ENCODE peak calls at places on chromosomes 1 and 21, in six cellular contexts. V is Caco-2, C is B cell, N is thoracic aorta, S is breast epithelium, W is heart left ventricle. A is an unnamed sample.

GRCh38 chr1:219900201-219900600 is 28.2 kb downstream of the SLC30A10 start:
- DNase-seq in S (no peak), V (no peak), C (no peak), N (no peak), W (no peak), A (no peak)

GRCh38 chr21:23374155-23374554 is 2233.1 kb downstream of the MRPL39 start:
- DNase-seq in N (no peak), S (no peak), W (no peak), C (no peak), V (no peak), A (no peak)

GRCh38 chr1:32636793-32637561 is 13.4 kb downstream of the ZBTB8OS start:
- DNase-seq in W (no peak), C (no peak), V (peak), N (no peak), S (no peak), A (no peak)

GRCh38 chr1:95257758-95258157 is 23.7 kb downstream of the RWDD3 start:
- DNase-seq in C (no peak), V (peak), W (no peak), N (no peak), S (no peak), A (no peak)

GRCh38 chr1:32205401-32206370 is at the start of gene IQCC:
- DNase-seq in S (peak), C (peak), W (peak), V (peak), N (peak), A (peak)

GRCh38 chr1:233255145-233255544 is 40.4 kb downstream of the PCNX2 start:
- DNase-seq in C (no peak), W (no peak), S (no peak), V (no peak), N (no peak), A (no peak)

GRCh38 chr1:219039018-219039740 is 134.5 kb upstream of the LYPLAL1 start:
- DNase-seq in N (no peak), W (no peak), C (no peak), V (no peak), S (no peak), A (no peak)

GRCh38 chr21:42142141-42142540 is 71.0 kb downstream of the UMODL1 start:
- DNase-seq in V (no peak), C (no peak), N (no peak), S (no peak), W (no peak), A (no peak)

GRCh38 chr1:64505232-64505943 is 35.5 kb downstream of the CACHD1 start:
- DNase-seq in V (peak), S (no peak), C (peak), N (no peak), W (peak), A (peak)

GRCh38 chr1:109438798-109439297 is 12.6 kb upstream of the PSMA5 start:
- DNase-seq in C (no peak), W (peak), V (no peak), S (no peak), N (no peak), A (peak)

GRCh38 chr1:115654663-115655306 is 13.0 kb downstream of the VANGL1 start:
- DNase-seq in N (no peak), S (no peak), C (no peak), W (peak), V (no peak), A (no peak)

DNA sequence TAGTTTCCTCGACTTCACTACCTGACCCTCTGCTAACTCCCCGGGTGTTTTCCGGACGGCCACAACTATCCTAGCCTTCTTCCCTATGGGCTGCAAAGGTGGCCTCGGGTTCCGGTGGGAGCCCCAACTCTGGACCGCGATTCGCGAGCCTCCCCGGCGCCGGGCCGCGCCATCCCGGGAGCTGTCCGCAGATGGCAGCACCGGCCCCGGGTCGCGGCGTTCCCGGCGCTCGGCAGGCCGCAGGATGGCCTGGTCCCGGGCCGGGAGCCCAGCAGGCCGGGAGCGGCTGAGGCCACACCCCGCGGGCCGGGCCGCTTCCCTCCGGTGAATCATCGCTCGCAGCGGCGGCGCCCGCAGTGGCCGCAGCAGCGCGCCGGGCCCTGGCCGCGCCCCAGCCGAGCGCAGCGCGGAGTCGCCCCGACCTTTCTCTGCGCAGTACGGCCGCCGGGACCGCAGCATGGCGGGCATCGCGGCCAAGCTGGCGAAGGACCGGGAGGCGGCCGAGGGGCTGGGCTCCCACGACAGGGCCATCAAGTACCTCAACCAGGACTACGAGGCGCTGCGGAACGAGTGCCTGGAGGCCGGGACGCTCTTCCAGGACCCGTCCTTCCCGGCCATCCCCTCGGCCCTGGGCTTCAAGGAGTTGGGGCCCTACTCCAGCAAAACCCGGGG is at the start of gene CAPN2:
- DNase-seq in S (peak), N (no peak), W (peak), V (peak), C (peak), A (peak)
- TF ChIP-seq CTCF in S (peak), N (peak), W (peak), V (peak), C (no peak), A (peak)

DNA sequence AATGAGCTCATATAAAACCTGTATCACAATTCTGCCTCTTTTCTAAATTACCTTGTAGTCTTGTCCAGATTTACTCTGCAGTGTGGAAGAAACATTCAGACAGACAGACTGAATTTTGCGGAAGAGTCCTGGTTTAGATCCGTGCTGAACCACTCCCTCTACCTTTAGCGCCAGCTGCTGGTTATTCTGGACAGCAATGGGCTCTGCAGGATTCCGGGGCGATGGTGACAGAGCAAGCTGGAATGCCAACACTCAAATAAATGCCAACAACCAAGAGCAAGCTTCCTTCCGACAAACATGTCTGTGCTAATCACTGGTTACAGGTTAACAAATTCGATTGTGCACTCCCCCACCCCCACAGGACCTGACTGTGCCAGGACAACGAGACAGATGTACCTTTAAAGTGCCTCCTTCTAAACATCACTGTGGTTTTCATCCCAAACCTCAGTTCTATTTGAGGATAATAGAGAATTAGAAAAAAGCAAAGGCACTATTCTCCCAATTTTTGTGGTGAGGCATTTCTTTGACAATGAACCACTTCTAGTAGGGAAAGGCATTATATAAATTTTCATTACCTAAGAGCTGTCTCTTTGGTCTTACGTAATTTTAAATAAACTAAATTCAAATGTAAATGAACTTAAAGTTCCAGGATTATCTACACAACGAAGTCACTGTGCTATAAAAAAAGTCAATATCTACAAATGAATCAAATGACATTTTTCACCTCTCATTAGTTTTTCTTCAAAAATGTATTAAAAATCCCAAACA is 90.4 kb downstream of the INTS7 start:
- DNase-seq in N (no peak), V (peak), W (peak), C (no peak), S (no peak), A (no peak)
- TF ChIP-seq CTCF in N (no peak), V (peak), W (peak), C (no peak), S (peak), A (no peak)

DNA sequence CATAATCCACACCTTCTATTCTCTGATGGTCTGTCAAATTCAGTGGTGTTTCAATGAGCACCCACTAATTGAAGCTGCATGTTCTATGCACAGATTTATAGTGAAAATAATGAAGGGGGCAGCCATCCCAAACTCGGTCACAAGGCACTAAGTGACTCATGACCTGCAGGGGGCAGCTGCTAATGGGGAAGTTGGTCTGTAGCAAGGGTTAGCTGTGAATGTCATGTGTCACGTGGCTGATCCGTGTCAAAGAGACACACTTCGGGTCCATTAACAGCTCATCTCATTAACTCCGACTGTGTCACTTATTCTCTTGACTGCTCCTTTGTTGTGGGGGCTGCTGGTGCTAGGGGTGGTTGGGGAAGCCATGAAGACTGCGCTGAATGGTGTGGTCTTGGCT is 306.6 kb downstream of the PCP4 start:
- DNase-seq in N (no peak), C (no peak), V (no peak), S (no peak), W (no peak), A (no peak)
- TF ChIP-seq CTCF in N (no peak), C (no peak), V (no peak), S (no peak), W (no peak), A (no peak)

GRCh38 chr21:31992391-31992790 is 119.6 kb downstream of the HUNK start:
- DNase-seq in S (no peak), C (no peak), N (no peak), W (no peak), V (no peak), A (no peak)

GRCh38 chr21:31988492-31989285 is 115.9 kb downstream of the HUNK start:
- DNase-seq in S (no peak), W (no peak), N (no peak), V (no peak), C (no peak), A (no peak)

GRCh38 chr21:31993826-31994791 is 121.3 kb downstream of the HUNK start:
- DNase-seq in N (no peak), V (no peak), W (no peak), C (no peak), S (no peak), A (no peak)

GRCh38 chr21:31987696-31988095 is 114.9 kb downstream of the HUNK start:
- DNase-seq in S (no peak), N (no peak), C (no peak), V (no peak), W (no peak), A (no peak)

DNA sequence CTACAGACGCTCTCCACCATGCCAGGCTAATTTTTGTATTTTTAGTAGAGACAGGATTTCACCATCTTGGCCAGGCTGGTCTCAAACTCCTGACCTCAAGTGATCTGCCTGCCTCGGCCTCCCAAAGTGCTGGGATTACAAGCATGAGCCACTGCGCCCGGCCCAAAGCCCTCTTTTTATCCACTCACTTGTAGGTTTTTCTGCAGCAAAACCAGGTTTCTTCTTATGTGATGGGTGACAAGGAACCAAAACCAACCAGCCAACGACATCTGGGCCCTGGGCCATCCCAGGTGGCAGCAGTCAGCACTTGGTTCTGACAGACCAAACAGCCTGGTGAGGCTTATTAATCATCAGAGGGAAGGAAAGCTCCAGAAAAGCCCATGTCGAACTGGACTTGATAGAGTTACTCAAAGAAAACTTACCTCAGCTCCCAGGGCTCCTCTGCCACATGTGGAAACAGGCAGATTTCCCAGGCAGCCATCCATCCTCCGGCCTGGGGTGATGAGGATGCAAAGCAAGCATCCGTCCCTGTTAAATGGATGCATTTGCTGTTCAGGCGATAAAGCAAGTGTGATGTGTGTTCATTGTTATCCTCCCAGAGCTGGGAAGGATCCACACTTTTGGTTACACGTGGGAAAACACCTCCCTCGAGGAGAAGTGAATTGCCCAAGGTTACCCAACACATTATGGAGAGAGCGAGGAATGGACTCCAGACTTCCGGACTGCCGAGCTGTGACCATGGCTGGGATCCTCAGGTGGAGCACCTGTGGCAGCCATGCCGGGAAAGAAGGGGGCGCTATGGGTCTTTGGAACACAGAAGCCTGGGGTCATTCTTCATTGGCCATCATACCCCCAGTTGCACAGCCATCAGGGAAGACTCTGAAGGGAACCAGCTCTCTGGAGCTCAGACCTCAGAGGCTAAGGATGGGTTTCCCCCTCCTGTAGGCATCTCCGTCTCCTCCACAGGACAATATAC is 118.8 kb downstream of the HUNK start:
- DNase-seq in S (no peak), W (no peak), N (no peak), V (no peak), C (no peak), A (no peak)
- TF ChIP-seq CTCF in S (no peak), W (peak), N (no peak), V (no peak), C (no peak), A (no peak)